ENCODE peak calls at places on chromosomes 7 and 10, in nine cellular contexts. One of them, this sample, is unnamed.

GRCh38 chr10:114658175-114658574 is at the start of gene ABLIM1:
- DNase-seq in breast epithelium: no peak
- DNase-seq in body of pancreas: no peak
- DNase-seq in IMR-90: no peak
- DNase-seq in globus pallidus: no peak
- DNase-seq in iris pigment epithelial cell: no peak
- DNase-seq in T-helper 1 cell: no peak
- DNase-seq in GM13976: no peak
- DNase-seq in stimulated activated CD4-positive, alpha-beta T cell treated with anti-CD3 and anti-CD28 coated beads, Interleukin-12 subunit alpha, Interleukin-12 subunit beta, amount 100 ng/mL, for 4 hours: no peak
- DNase-seq in this sample: no peak

GRCh38 chr7:149103424-149103823 is 12.9 kb upstream of the ZNF786 start:
- DNase-seq in breast epithelium: no peak
- DNase-seq in body of pancreas: no peak
- DNase-seq in IMR-90: no peak
- DNase-seq in globus pallidus: no peak
- DNase-seq in iris pigment epithelial cell: no peak
- DNase-seq in T-helper 1 cell: no peak
- DNase-seq in GM13976: no peak
- DNase-seq in stimulated activated CD4-positive, alpha-beta T cell treated with anti-CD3 and anti-CD28 coated beads, Interleukin-12 subunit alpha, Interleukin-12 subunit beta, amount 100 ng/mL, for 4 hours: no peak
- DNase-seq in this sample: no peak

GRCh38 chr7:90387470-90388240 is 15.6 kb upstream of the CLDN12 start:
- DNase-seq in breast epithelium: no peak
- DNase-seq in body of pancreas: no peak
- DNase-seq in IMR-90: peak
- DNase-seq in globus pallidus: no peak
- DNase-seq in iris pigment epithelial cell: peak
- DNase-seq in T-helper 1 cell: no peak
- DNase-seq in GM13976: no peak
- DNase-seq in stimulated activated CD4-positive, alpha-beta T cell treated with anti-CD3 and anti-CD28 coated beads, Interleukin-12 subunit alpha, Interleukin-12 subunit beta, amount 100 ng/mL, for 4 hours: no peak
- DNase-seq in this sample: no peak

GRCh38 chr7:77580762-77581350 is 43.8 kb downstream of the PTPN12 start:
- DNase-seq in breast epithelium: no peak
- DNase-seq in body of pancreas: no peak
- DNase-seq in IMR-90: peak
- DNase-seq in globus pallidus: no peak
- DNase-seq in iris pigment epithelial cell: peak
- DNase-seq in T-helper 1 cell: no peak
- DNase-seq in GM13976: no peak
- DNase-seq in stimulated activated CD4-positive, alpha-beta T cell treated with anti-CD3 and anti-CD28 coated beads, Interleukin-12 subunit alpha, Interleukin-12 subunit beta, amount 100 ng/mL, for 4 hours: no peak
- DNase-seq in this sample: no peak

GRCh38 chr10:12605580-12606405 is 256.4 kb downstream of the CAMK1D start:
- DNase-seq in breast epithelium: peak
- DNase-seq in body of pancreas: peak
- DNase-seq in IMR-90: peak
- DNase-seq in globus pallidus: peak
- DNase-seq in iris pigment epithelial cell: peak
- DNase-seq in T-helper 1 cell: peak
- DNase-seq in GM13976: peak
- DNase-seq in stimulated activated CD4-positive, alpha-beta T cell treated with anti-CD3 and anti-CD28 coated beads, Interleukin-12 subunit alpha, Interleukin-12 subunit beta, amount 100 ng/mL, for 4 hours: peak
- DNase-seq in this sample: no peak

GRCh38 chr10:3538850-3539531 is 246.0 kb downstream of the KLF6 start:
- DNase-seq in breast epithelium: peak
- DNase-seq in body of pancreas: no peak
- DNase-seq in IMR-90: peak
- DNase-seq in globus pallidus: no peak
- DNase-seq in iris pigment epithelial cell: peak
- DNase-seq in T-helper 1 cell: no peak
- DNase-seq in GM13976: no peak
- DNase-seq in stimulated activated CD4-positive, alpha-beta T cell treated with anti-CD3 and anti-CD28 coated beads, Interleukin-12 subunit alpha, Interleukin-12 subunit beta, amount 100 ng/mL, for 4 hours: no peak
- DNase-seq in this sample: no peak

GRCh38 chr7:117274951-117275350 is 47.9 kb downstream of the WNT2 start:
- DNase-seq in breast epithelium: no peak
- DNase-seq in body of pancreas: no peak
- DNase-seq in IMR-90: peak
- DNase-seq in globus pallidus: no peak
- DNase-seq in iris pigment epithelial cell: no peak
- DNase-seq in T-helper 1 cell: no peak
- DNase-seq in GM13976: no peak
- DNase-seq in stimulated activated CD4-positive, alpha-beta T cell treated with anti-CD3 and anti-CD28 coated beads, Interleukin-12 subunit alpha, Interleukin-12 subunit beta, amount 100 ng/mL, for 4 hours: no peak
- DNase-seq in this sample: no peak

GRCh38 chr10:88209837-88210552 is 346.6 kb downstream of the PTEN start:
- DNase-seq in breast epithelium: no peak
- DNase-seq in body of pancreas: no peak
- DNase-seq in IMR-90: peak
- DNase-seq in globus pallidus: no peak
- DNase-seq in iris pigment epithelial cell: peak
- DNase-seq in T-helper 1 cell: no peak
- DNase-seq in GM13976: no peak
- DNase-seq in stimulated activated CD4-positive, alpha-beta T cell treated with anti-CD3 and anti-CD28 coated beads, Interleukin-12 subunit alpha, Interleukin-12 subunit beta, amount 100 ng/mL, for 4 hours: no peak
- DNase-seq in this sample: no peak

GRCh38 chr10:44463511-44464121 is 78.7 kb upstream of the CXCL12 start:
- DNase-seq in breast epithelium: no peak
- DNase-seq in body of pancreas: no peak
- DNase-seq in IMR-90: no peak
- DNase-seq in globus pallidus: no peak
- DNase-seq in iris pigment epithelial cell: peak
- DNase-seq in T-helper 1 cell: no peak
- DNase-seq in GM13976: no peak
- DNase-seq in stimulated activated CD4-positive, alpha-beta T cell treated with anti-CD3 and anti-CD28 coated beads, Interleukin-12 subunit alpha, Interleukin-12 subunit beta, amount 100 ng/mL, for 4 hours: no peak
- DNase-seq in this sample: no peak

GRCh38 chr7:35761882-35762720 is 38.8 kb upstream of the SEPTIN7 start:
- DNase-seq in breast epithelium: no peak
- DNase-seq in body of pancreas: no peak
- DNase-seq in IMR-90: peak
- DNase-seq in globus pallidus: no peak
- DNase-seq in iris pigment epithelial cell: peak
- DNase-seq in T-helper 1 cell: no peak
- DNase-seq in GM13976: no peak
- DNase-seq in stimulated activated CD4-positive, alpha-beta T cell treated with anti-CD3 and anti-CD28 coated beads, Interleukin-12 subunit alpha, Interleukin-12 subunit beta, amount 100 ng/mL, for 4 hours: no peak
- DNase-seq in this sample: no peak

GRCh38 chr10:65294329-65294728 is 1631.5 kb upstream of the LRRTM3 start:
- DNase-seq in breast epithelium: no peak
- DNase-seq in body of pancreas: no peak
- DNase-seq in IMR-90: no peak
- DNase-seq in globus pallidus: no peak
- DNase-seq in iris pigment epithelial cell: no peak
- DNase-seq in T-helper 1 cell: no peak
- DNase-seq in GM13976: no peak
- DNase-seq in stimulated activated CD4-positive, alpha-beta T cell treated with anti-CD3 and anti-CD28 coated beads, Interleukin-12 subunit alpha, Interleukin-12 subunit beta, amount 100 ng/mL, for 4 hours: no peak
- DNase-seq in this sample: no peak

This sample was measured in neural crest cell.